ENCODE peak calls at places on chromosomes 7 and 10, in ten cellular contexts. One of them, this sample, is unnamed.

GRCh38 chr7:16365952-16366351 is 55.4 kb downstream of the CRPPA start:
- DNase-seq in psoas muscle: no peak
- DNase-seq in fibroblast of lung: no peak
- DNase-seq in A549: no peak
- DNase-seq in aorta: no peak
- DNase-seq in stomach: no peak
- DNase-seq in transverse colon: no peak
- DNase-seq in CD8-positive, alpha-beta memory T cell: no peak
- DNase-seq in mesendoderm: no peak
- DNase-seq in tibial nerve: no peak
- DNase-seq in this sample: no peak

GRCh38 chr10:116870949-116871348 is 21.6 kb downstream of the ENO4 start:
- DNase-seq in psoas muscle: no peak
- DNase-seq in fibroblast of lung: no peak
- DNase-seq in A549: no peak
- DNase-seq in aorta: no peak
- DNase-seq in stomach: no peak
- DNase-seq in transverse colon: no peak
- DNase-seq in CD8-positive, alpha-beta memory T cell: no peak
- DNase-seq in mesendoderm: no peak
- DNase-seq in tibial nerve: no peak
- DNase-seq in this sample: no peak

GRCh38 chr7:135803143-135803542 is 54.5 kb upstream of the FAM180A start:
- DNase-seq in psoas muscle: no peak
- DNase-seq in fibroblast of lung: no peak
- DNase-seq in A549: no peak
- DNase-seq in aorta: no peak
- DNase-seq in stomach: no peak
- DNase-seq in transverse colon: no peak
- DNase-seq in CD8-positive, alpha-beta memory T cell: no peak
- DNase-seq in mesendoderm: peak
- DNase-seq in tibial nerve: no peak
- DNase-seq in this sample: no peak

GRCh38 chr7:5421626-5422323 is 1.9 kb downstream of the TNRC18 start:
- DNase-seq in psoas muscle: peak
- DNase-seq in fibroblast of lung: peak
- DNase-seq in A549: peak
- DNase-seq in aorta: peak
- DNase-seq in stomach: peak
- DNase-seq in transverse colon: peak
- DNase-seq in CD8-positive, alpha-beta memory T cell: peak
- DNase-seq in mesendoderm: peak
- DNase-seq in tibial nerve: peak
- DNase-seq in this sample: peak

GRCh38 chr7:46764100-46764941 is 817.6 kb downstream of the TNS3 start:
- DNase-seq in psoas muscle: no peak
- DNase-seq in fibroblast of lung: peak
- DNase-seq in A549: peak
- DNase-seq in aorta: peak
- DNase-seq in stomach: peak
- DNase-seq in transverse colon: no peak
- DNase-seq in CD8-positive, alpha-beta memory T cell: no peak
- DNase-seq in mesendoderm: no peak
- DNase-seq in tibial nerve: peak
- DNase-seq in this sample: no peak

GRCh38 chr10:28679941-28680752 is 2.8 kb downstream of the BAMBI start:
- DNase-seq in psoas muscle: no peak
- DNase-seq in fibroblast of lung: peak
- DNase-seq in A549: no peak
- DNase-seq in aorta: no peak
- DNase-seq in stomach: no peak
- DNase-seq in transverse colon: no peak
- DNase-seq in CD8-positive, alpha-beta memory T cell: no peak
- DNase-seq in mesendoderm: peak
- DNase-seq in tibial nerve: no peak
- DNase-seq in this sample: no peak

GRCh38 chr7:44284216-44284615 is 41.2 kb downstream of the CAMK2B start:
- DNase-seq in psoas muscle: peak
- DNase-seq in fibroblast of lung: no peak
- DNase-seq in A549: no peak
- DNase-seq in aorta: peak
- DNase-seq in stomach: no peak
- DNase-seq in transverse colon: peak
- DNase-seq in CD8-positive, alpha-beta memory T cell: no peak
- DNase-seq in mesendoderm: no peak
- DNase-seq in tibial nerve: no peak
- DNase-seq in this sample: no peak

GRCh38 chr10:74000892-74001669 is 3.2 kb downstream of the VCL start:
- DNase-seq in psoas muscle: no peak
- DNase-seq in fibroblast of lung: no peak
- DNase-seq in A549: no peak
- DNase-seq in aorta: no peak
- DNase-seq in stomach: no peak
- DNase-seq in transverse colon: no peak
- DNase-seq in CD8-positive, alpha-beta memory T cell: no peak
- DNase-seq in mesendoderm: no peak
- DNase-seq in tibial nerve: no peak
- DNase-seq in this sample: no peak

DNA sequence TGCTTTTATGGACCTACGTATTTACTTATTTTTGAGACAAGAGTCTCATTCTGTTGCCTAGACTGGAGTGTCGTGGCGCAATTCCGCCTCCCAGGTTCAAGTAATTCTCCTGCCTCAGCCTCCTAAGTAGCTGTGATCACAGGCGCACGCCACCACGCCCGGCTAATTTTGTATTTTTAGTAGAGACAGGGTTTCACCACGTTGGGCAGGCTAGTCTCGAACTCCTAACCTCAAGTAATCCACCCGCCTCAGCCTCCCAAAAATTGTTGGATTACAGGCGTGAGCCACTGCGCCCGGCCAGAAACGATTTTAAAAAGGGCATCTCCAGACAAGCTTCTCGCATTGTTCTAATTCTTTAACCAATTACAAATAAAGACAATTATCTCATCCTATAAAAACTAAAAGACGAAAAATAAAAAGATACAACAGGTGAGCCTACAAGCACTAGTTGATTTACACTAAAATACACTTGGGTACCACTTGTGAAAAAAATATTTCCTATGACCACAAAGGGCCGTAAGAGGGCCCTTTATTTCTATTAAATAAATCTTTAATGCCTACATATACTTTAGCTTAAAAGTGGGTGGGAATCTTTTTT is 2.4 kb downstream of the TRA2A start:
- DNase-seq in psoas muscle: no peak
- DNase-seq in fibroblast of lung: no peak
- DNase-seq in A549: no peak
- DNase-seq in aorta: no peak
- DNase-seq in stomach: no peak
- DNase-seq in transverse colon: no peak
- DNase-seq in CD8-positive, alpha-beta memory T cell: no peak
- DNase-seq in mesendoderm: no peak
- DNase-seq in tibial nerve: no peak
- DNase-seq in this sample: no peak
- H3K4me3 ChIP-seq in psoas muscle: peak
- H3K4me3 ChIP-seq in fibroblast of lung: peak
- H3K4me3 ChIP-seq in A549: peak
- H3K4me3 ChIP-seq in aorta: no peak
- H3K4me3 ChIP-seq in stomach: no peak
- H3K4me3 ChIP-seq in transverse colon: no peak
- H3K4me3 ChIP-seq in CD8-positive, alpha-beta memory T cell: peak
- H3K4me3 ChIP-seq in mesendoderm: peak
- H3K4me3 ChIP-seq in tibial nerve: no peak
- H3K4me3 ChIP-seq in this sample: no peak

GRCh38 chr7:2708547-2709310 is 20.7 kb downstream of the AMZ1 start:
- DNase-seq in psoas muscle: no peak
- DNase-seq in fibroblast of lung: no peak
- DNase-seq in A549: no peak
- DNase-seq in aorta: no peak
- DNase-seq in stomach: no peak
- DNase-seq in transverse colon: no peak
- DNase-seq in CD8-positive, alpha-beta memory T cell: no peak
- DNase-seq in mesendoderm: no peak
- DNase-seq in tibial nerve: no peak
- DNase-seq in this sample: peak

GRCh38 chr7:2710256-2710655 is 22.3 kb downstream of the AMZ1 start:
- DNase-seq in psoas muscle: no peak
- DNase-seq in fibroblast of lung: no peak
- DNase-seq in A549: no peak
- DNase-seq in aorta: no peak
- DNase-seq in stomach: no peak
- DNase-seq in transverse colon: peak
- DNase-seq in CD8-positive, alpha-beta memory T cell: peak
- DNase-seq in mesendoderm: no peak
- DNase-seq in tibial nerve: no peak
- DNase-seq in this sample: no peak

GRCh38 chr7:2710901-2711551 is 23.0 kb downstream of the AMZ1 start:
- DNase-seq in psoas muscle: no peak
- DNase-seq in fibroblast of lung: no peak
- DNase-seq in A549: no peak
- DNase-seq in aorta: no peak
- DNase-seq in stomach: no peak
- DNase-seq in transverse colon: no peak
- DNase-seq in CD8-positive, alpha-beta memory T cell: peak
- DNase-seq in mesendoderm: no peak
- DNase-seq in tibial nerve: no peak
- DNase-seq in this sample: no peak

GRCh38 chr7:2708041-2708440 is 20.0 kb downstream of the AMZ1 start:
- DNase-seq in psoas muscle: no peak
- DNase-seq in fibroblast of lung: no peak
- DNase-seq in A549: no peak
- DNase-seq in aorta: no peak
- DNase-seq in stomach: no peak
- DNase-seq in transverse colon: no peak
- DNase-seq in CD8-positive, alpha-beta memory T cell: no peak
- DNase-seq in mesendoderm: no peak
- DNase-seq in tibial nerve: no peak
- DNase-seq in this sample: peak

DNA sequence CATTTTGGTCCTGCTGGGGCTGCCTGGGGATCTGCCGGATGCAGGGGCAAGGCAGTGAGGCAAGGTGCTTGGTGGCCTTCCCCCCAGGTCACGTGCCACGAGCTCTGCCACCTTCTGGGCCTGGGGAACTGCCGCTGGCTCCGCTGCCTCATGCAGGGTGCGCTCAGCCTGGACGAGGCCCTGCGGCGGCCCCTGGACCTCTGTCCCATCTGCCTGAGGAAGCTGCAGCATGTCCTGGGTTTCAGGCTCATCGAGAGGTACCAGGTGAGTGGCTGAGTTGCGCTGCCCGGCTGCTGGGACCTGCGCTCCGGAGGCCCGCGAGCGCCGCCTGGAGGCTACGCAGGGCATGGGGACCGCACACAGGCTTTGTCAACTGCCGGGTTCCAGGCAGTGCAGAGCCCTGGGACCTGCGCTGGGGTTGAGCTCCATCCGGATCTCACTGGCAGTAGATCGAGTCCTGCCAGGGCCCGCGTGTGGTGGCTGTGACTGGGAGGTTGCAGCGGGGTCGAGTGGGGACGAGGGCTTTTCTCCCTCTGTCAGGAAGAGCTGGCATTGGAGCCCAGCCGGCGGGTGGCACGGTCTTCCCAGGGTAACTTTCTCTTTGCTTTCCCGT is 21.7 kb downstream of the AMZ1 start:
- DNase-seq in psoas muscle: peak
- DNase-seq in fibroblast of lung: peak
- DNase-seq in A549: peak
- DNase-seq in aorta: peak
- DNase-seq in stomach: peak
- DNase-seq in transverse colon: peak
- DNase-seq in CD8-positive, alpha-beta memory T cell: peak
- DNase-seq in mesendoderm: peak
- DNase-seq in tibial nerve: peak
- DNase-seq in this sample: peak
- H3K4me3 ChIP-seq in psoas muscle: no peak
- H3K4me3 ChIP-seq in fibroblast of lung: no peak
- H3K4me3 ChIP-seq in A549: no peak
- H3K4me3 ChIP-seq in aorta: no peak
- H3K4me3 ChIP-seq in stomach: no peak
- H3K4me3 ChIP-seq in transverse colon: no peak
- H3K4me3 ChIP-seq in CD8-positive, alpha-beta memory T cell: peak
- H3K4me3 ChIP-seq in mesendoderm: no peak
- H3K4me3 ChIP-seq in tibial nerve: peak
- H3K4me3 ChIP-seq in this sample: no peak

GRCh38 chr7:93578762-93579161 is 4.2 kb upstream of the CALCR start:
- DNase-seq in psoas muscle: no peak
- DNase-seq in fibroblast of lung: no peak
- DNase-seq in A549: no peak
- DNase-seq in aorta: no peak
- DNase-seq in stomach: no peak
- DNase-seq in transverse colon: no peak
- DNase-seq in CD8-positive, alpha-beta memory T cell: no peak
- DNase-seq in mesendoderm: no peak
- DNase-seq in tibial nerve: no peak
- DNase-seq in this sample: no peak

GRCh38 chr7:93569189-93569588 is 5.3 kb downstream of the CALCR start:
- DNase-seq in psoas muscle: no peak
- DNase-seq in fibroblast of lung: no peak
- DNase-seq in A549: no peak
- DNase-seq in aorta: no peak
- DNase-seq in stomach: no peak
- DNase-seq in transverse colon: no peak
- DNase-seq in CD8-positive, alpha-beta memory T cell: no peak
- DNase-seq in mesendoderm: peak
- DNase-seq in tibial nerve: no peak
- DNase-seq in this sample: no peak

GRCh38 chr7:93574269-93574645 is 267 bp downstream of the CALCR start:
- DNase-seq in psoas muscle: no peak
- DNase-seq in fibroblast of lung: no peak
- DNase-seq in A549: no peak
- DNase-seq in aorta: no peak
- DNase-seq in stomach: no peak
- DNase-seq in transverse colon: no peak
- DNase-seq in CD8-positive, alpha-beta memory T cell: no peak
- DNase-seq in mesendoderm: no peak
- DNase-seq in tibial nerve: no peak
- DNase-seq in this sample: peak

GRCh38 chr7:93575555-93576397 is 1.3 kb upstream of the CALCR start:
- DNase-seq in psoas muscle: no peak
- DNase-seq in fibroblast of lung: no peak
- DNase-seq in A549: peak
- DNase-seq in aorta: no peak
- DNase-seq in stomach: no peak
- DNase-seq in transverse colon: no peak
- DNase-seq in CD8-positive, alpha-beta memory T cell: no peak
- DNase-seq in mesendoderm: peak
- DNase-seq in tibial nerve: no peak
- DNase-seq in this sample: no peak

GRCh38 chr7:93574646-93575554 is at the start of gene CALCR:
- DNase-seq in psoas muscle: no peak
- DNase-seq in fibroblast of lung: no peak
- DNase-seq in A549: peak
- DNase-seq in aorta: no peak
- DNase-seq in stomach: no peak
- DNase-seq in transverse colon: no peak
- DNase-seq in CD8-positive, alpha-beta memory T cell: no peak
- DNase-seq in mesendoderm: peak
- DNase-seq in tibial nerve: no peak
- DNase-seq in this sample: peak
- H3K4me3 ChIP-seq in psoas muscle: peak
- H3K4me3 ChIP-seq in fibroblast of lung: no peak
- H3K4me3 ChIP-seq in A549: peak
- H3K4me3 ChIP-seq in aorta: no peak
- H3K4me3 ChIP-seq in stomach: peak
- H3K4me3 ChIP-seq in transverse colon: no peak
- H3K4me3 ChIP-seq in CD8-positive, alpha-beta memory T cell: no peak
- H3K4me3 ChIP-seq in mesendoderm: peak
- H3K4me3 ChIP-seq in tibial nerve: peak
- H3K4me3 ChIP-seq in this sample: peak

DNA sequence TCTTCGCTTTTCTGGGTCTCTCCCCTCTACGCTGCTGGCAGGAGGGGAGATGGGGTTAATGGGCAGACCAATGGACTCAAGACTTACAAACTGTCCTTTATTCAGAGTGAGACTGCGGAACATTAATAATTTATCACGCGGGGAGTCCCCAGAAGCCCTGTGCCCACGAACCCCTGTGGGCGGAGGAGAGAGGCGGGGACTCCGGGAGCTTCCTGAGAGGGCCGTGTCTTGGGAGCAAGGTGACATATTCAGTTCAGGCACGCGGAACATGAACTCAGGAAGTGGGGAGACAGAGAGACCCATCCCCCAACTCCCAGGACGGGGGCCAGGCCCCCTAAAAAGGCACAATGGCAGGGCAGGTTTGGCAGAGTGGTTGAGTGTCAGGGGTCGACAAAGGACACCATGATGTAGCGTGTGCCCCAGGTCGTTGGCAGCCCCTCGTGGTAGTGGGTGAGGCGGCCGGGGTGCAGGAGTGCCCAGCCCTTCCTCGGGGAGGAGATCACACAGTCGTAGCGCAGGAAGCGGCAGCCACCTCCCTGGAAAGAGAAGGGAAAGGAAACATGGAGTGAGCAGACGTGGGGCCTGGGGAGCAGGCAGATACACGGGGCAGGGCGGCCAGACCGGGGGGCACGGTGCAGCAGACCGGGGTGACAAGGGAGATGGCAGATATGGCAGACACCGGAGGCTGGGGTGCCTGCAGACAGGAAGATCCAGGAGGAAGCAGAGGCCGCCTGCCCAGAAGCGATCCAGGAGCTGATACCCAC is 5.2 kb upstream of the MOGAT3 start:
- DNase-seq in psoas muscle: no peak
- DNase-seq in fibroblast of lung: no peak
- DNase-seq in A549: no peak
- DNase-seq in aorta: no peak
- DNase-seq in stomach: no peak
- DNase-seq in transverse colon: no peak
- DNase-seq in CD8-positive, alpha-beta memory T cell: no peak
- DNase-seq in mesendoderm: no peak
- DNase-seq in tibial nerve: no peak
- DNase-seq in this sample: peak
- H3K4me3 ChIP-seq in psoas muscle: no peak
- H3K4me3 ChIP-seq in fibroblast of lung: no peak
- H3K4me3 ChIP-seq in A549: no peak
- H3K4me3 ChIP-seq in aorta: no peak
- H3K4me3 ChIP-seq in stomach: no peak
- H3K4me3 ChIP-seq in transverse colon: no peak
- H3K4me3 ChIP-seq in CD8-positive, alpha-beta memory T cell: no peak
- H3K4me3 ChIP-seq in mesendoderm: no peak
- H3K4me3 ChIP-seq in tibial nerve: no peak
- H3K4me3 ChIP-seq in this sample: no peak

This sample was measured in H7.